ENCODE peak calls at places on chromosomes 7 and 10, in four cellular contexts. One of them, this sample, is unnamed.

GRCh38 chr7:114988755-114989154 is 66.9 kb downstream of the MDFIC start:
- DNase-seq in A549: peak; percentile 53
- DNase-seq in K562: no peak
- DNase-seq in HepG2: no peak
- DNase-seq in this sample: peak; percentile 83

GRCh38 chr10:96244354-96244753 is 27.0 kb downstream of the BLNK start:
- DNase-seq in A549: no peak
- DNase-seq in K562: no peak
- DNase-seq in HepG2: no peak
- DNase-seq in this sample: no peak

GRCh38 chr10:11341253-11341652 is 270.2 kb downstream of the USP6NL start:
- DNase-seq in A549: no peak
- DNase-seq in K562: no peak
- DNase-seq in HepG2: no peak
- DNase-seq in this sample: no peak

GRCh38 chr10:110859947-110860376 is 11.8 kb upstream of the PDCD4 start:
- DNase-seq in A549: no peak
- DNase-seq in K562: no peak
- DNase-seq in HepG2: no peak
- DNase-seq in this sample: peak; percentile 72

GRCh38 chr7:149753370-149754233 is 19.8 kb downstream of the ZNF467 start:
- DNase-seq in A549: peak; percentile 65
- DNase-seq in K562: peak; percentile 74
- DNase-seq in HepG2: peak; percentile 35
- DNase-seq in this sample: peak; percentile 25

GRCh38 chr7:80453699-80454340 is 58.0 kb downstream of the GNAT3 start:
- DNase-seq in A549: peak; percentile 40
- DNase-seq in K562: no peak
- DNase-seq in HepG2: peak; percentile 12
- DNase-seq in this sample: peak; percentile 56

GRCh38 chr7:139942686-139943085 is 113.6 kb downstream of the TBXAS1 start:
- DNase-seq in A549: no peak
- DNase-seq in K562: no peak
- DNase-seq in HepG2: no peak
- DNase-seq in this sample: peak; percentile 55

GRCh38 chr7:13826752-13827151 is 162.7 kb downstream of the ETV1 start:
- DNase-seq in A549: no peak
- DNase-seq in K562: no peak
- DNase-seq in HepG2: no peak
- DNase-seq in this sample: peak; percentile 86

GRCh38 chr10:123166618-123167017 is 12.4 kb downstream of the BUB3 start:
- DNase-seq in A549: no peak
- DNase-seq in K562: no peak
- DNase-seq in HepG2: no peak
- DNase-seq in this sample: no peak

GRCh38 chr10:9254353-9254752 is 1199.9 kb downstream of the GATA3 start:
- DNase-seq in A549: no peak
- DNase-seq in K562: no peak
- DNase-seq in HepG2: no peak
- DNase-seq in this sample: peak; percentile 64

GRCh38 chr7:119969763-119970162 is 303.2 kb upstream of the KCND2 start:
- DNase-seq in A549: no peak
- DNase-seq in K562: no peak
- DNase-seq in HepG2: no peak
- DNase-seq in this sample: no peak

GRCh38 chr10:98382691-98383101 is 32.3 kb downstream of the PYROXD2 start:
- DNase-seq in A549: no peak
- DNase-seq in K562: no peak
- DNase-seq in HepG2: no peak
- DNase-seq in this sample: peak; percentile 47

GRCh38 chr7:151405588-151405987 is 4.2 kb downstream of the WDR86 start:
- DNase-seq in A549: no peak
- DNase-seq in K562: no peak
- DNase-seq in HepG2: no peak
- DNase-seq in this sample: no peak

GRCh38 chr10:125625586-125625985 is 57.4 kb downstream of the TEX36 start:
- DNase-seq in A549: no peak
- DNase-seq in K562: no peak
- DNase-seq in HepG2: no peak
- DNase-seq in this sample: no peak

GRCh38 chr7:156656598-156656997 is 16.0 kb downstream of the RNF32 start:
- DNase-seq in A549: no peak
- DNase-seq in K562: no peak
- DNase-seq in HepG2: no peak
- DNase-seq in this sample: no peak

GRCh38 chr7:96997512-96998032 is 7.8 kb upstream of the DLX6 start:
- DNase-seq in A549: no peak
- DNase-seq in K562: no peak
- DNase-seq in HepG2: no peak
- DNase-seq in this sample: no peak

GRCh38 chr10:17222329-17222728 is 5.7 kb upstream of the VIM start:
- DNase-seq in A549: no peak
- DNase-seq in K562: no peak
- DNase-seq in HepG2: no peak
- DNase-seq in this sample: no peak

GRCh38 chr10:94412439-94412838 is 10.1 kb downstream of the TBC1D12 start:
- DNase-seq in A549: no peak
- DNase-seq in K562: no peak
- DNase-seq in HepG2: no peak
- DNase-seq in this sample: peak; percentile 68

GRCh38 chr10:98748298-98748697 is 301.6 kb upstream of the HPS1 start:
- DNase-seq in A549: peak; percentile 40
- DNase-seq in K562: peak; percentile 29
- DNase-seq in HepG2: peak; percentile 30
- DNase-seq in this sample: peak; percentile 38

GRCh38 chr10:60082341-60083038 is 176.1 kb upstream of the CCDC6 start:
- DNase-seq in A549: no peak
- DNase-seq in K562: no peak
- DNase-seq in HepG2: no peak
- DNase-seq in this sample: no peak

GRCh38 chr7:34718867-34719266 is 60.8 kb downstream of the NPSR1 start:
- DNase-seq in A549: no peak
- DNase-seq in K562: no peak
- DNase-seq in HepG2: no peak
- DNase-seq in this sample: no peak

GRCh38 chr7:55056577-55057480 is 38.0 kb downstream of the EGFR start:
- DNase-seq in A549: peak; percentile 93
- DNase-seq in K562: no peak
- DNase-seq in HepG2: no peak
- DNase-seq in this sample: no peak

GRCh38 chr10:8829592-8829991 is 775.1 kb downstream of the GATA3 start:
- DNase-seq in A549: peak; percentile 29
- DNase-seq in K562: no peak
- DNase-seq in HepG2: no peak
- DNase-seq in this sample: no peak

GRCh38 chr7:142790056-142790455 is 19.3 kb downstream of the PRSS2 start:
- DNase-seq in A549: no peak
- DNase-seq in K562: no peak
- DNase-seq in HepG2: no peak
- DNase-seq in this sample: no peak

GRCh38 chr7:69190738-69191137 is 407.5 kb upstream of the AUTS2 start:
- DNase-seq in A549: no peak
- DNase-seq in K562: no peak
- DNase-seq in HepG2: no peak
- DNase-seq in this sample: no peak

GRCh38 chr10:122237326-122237725 is 33.8 kb upstream of the BTBD16 start:
- DNase-seq in A549: no peak
- DNase-seq in K562: no peak
- DNase-seq in HepG2: no peak
- DNase-seq in this sample: no peak

GRCh38 chr7:143405158-143405557 is 3.5 kb downstream of the EPHA1 start:
- DNase-seq in A549: no peak
- DNase-seq in K562: no peak
- DNase-seq in HepG2: no peak
- DNase-seq in this sample: peak; percentile 60

GRCh38 chr7:46577394-46577793 is 656.3 kb upstream of the IGFBP3 start:
- DNase-seq in A549: no peak
- DNase-seq in K562: no peak
- DNase-seq in HepG2: no peak
- DNase-seq in this sample: no peak

GRCh38 chr7:79272066-79272669 is 181.3 kb downstream of the MAGI2 start:
- DNase-seq in A549: peak; percentile 63
- DNase-seq in K562: peak; percentile 22
- DNase-seq in HepG2: peak; percentile 30
- DNase-seq in this sample: peak; percentile 70

GRCh38 chr7:79293655-79294142 is 159.8 kb downstream of the MAGI2 start:
- DNase-seq in A549: peak; percentile 96
- DNase-seq in K562: no peak
- DNase-seq in HepG2: peak; percentile 86
- DNase-seq in this sample: peak; percentile 72

GRCh38 chr10:88642991-88643390 is 21.3 kb upstream of the LIPF start:
- DNase-seq in A549: peak; percentile 11
- DNase-seq in K562: no peak
- DNase-seq in HepG2: no peak
- DNase-seq in this sample: peak; percentile 60
- TF ChIP-seq MAZ in A549: no peak
- TF ChIP-seq MAZ in K562: no peak
- TF ChIP-seq MAZ in HepG2: no peak
- TF ChIP-seq MAZ in this sample: no peak

GRCh38 chr7:158076215-158076614 is 511.4 kb downstream of the PTPRN2 start:
- DNase-seq in A549: no peak
- DNase-seq in K562: no peak
- DNase-seq in HepG2: no peak
- DNase-seq in this sample: no peak

GRCh38 chr7:158073845-158074840 is 513.5 kb downstream of the PTPRN2 start:
- DNase-seq in A549: no peak
- DNase-seq in K562: no peak
- DNase-seq in HepG2: no peak
- DNase-seq in this sample: no peak

GRCh38 chr7:158076656-158077055 is 511.0 kb downstream of the PTPRN2 start:
- DNase-seq in A549: no peak
- DNase-seq in K562: no peak
- DNase-seq in HepG2: no peak
- DNase-seq in this sample: no peak

GRCh38 chr7:158075633-158076001 is 512.0 kb downstream of the PTPRN2 start:
- DNase-seq in A549: no peak
- DNase-seq in K562: no peak
- DNase-seq in HepG2: no peak
- DNase-seq in this sample: no peak

DNA sequence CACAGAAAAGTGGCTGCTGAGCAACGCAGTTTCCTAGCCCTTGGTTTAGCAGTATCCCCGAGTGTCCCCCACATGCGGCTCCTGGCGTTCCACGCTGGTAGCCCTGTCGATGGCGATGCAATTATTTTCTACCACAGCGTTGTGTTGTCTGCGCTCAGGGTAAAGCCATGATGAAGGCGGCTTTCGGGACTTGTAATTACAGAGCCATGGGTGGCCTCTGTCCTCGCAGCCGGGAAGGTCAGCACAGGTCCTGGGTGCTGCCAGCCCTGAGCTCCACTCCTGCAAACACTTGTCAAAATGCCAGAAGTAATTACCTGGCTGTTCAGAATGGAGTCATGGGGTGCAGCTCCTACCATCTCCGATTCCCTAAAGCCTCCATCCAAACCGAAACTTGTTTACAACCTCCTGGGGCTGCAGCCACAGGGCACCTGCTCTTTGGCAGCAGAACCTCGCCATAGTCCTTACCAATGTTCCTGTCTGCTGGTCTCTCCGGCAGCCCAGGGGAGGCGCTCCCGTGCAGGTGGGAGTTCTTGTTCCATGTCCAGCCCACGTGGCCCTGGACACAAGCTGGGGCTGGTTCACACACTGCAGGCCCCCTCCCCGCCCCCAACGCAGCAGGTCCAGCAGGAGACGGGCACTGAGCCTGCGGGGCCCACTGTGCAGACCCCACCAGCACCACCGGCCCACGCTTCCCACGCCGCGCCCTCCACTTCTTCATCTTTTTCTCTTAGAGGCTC is 512.6 kb downstream of the PTPRN2 start:
- DNase-seq in A549: no peak
- DNase-seq in K562: no peak
- DNase-seq in HepG2: no peak
- DNase-seq in this sample: no peak
- TF ChIP-seq MAZ in A549: no peak
- TF ChIP-seq MAZ in K562: no peak
- TF ChIP-seq MAZ in HepG2: no peak
- TF ChIP-seq MAZ in this sample: no peak

DNA sequence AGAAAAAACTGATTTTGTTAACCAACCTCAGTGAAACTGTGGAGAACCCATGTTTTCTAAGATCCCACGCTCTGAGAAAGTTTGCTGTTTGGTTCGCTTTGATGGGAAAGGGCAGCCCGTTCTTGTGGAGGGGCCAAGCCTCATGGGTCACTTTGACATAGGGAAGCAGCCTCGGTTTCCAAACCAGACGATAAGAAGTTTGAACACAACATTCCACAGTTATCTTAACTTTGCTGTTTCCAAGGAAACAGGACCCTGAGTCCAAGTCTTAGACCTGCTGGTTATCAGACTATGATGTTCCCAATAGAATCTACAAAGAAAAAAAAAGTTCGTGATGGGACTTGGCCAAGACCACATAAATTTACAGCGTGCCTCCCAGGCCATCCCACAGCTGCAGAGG is 182.3 kb downstream of the NRP1 start:
- DNase-seq in A549: no peak
- DNase-seq in K562: no peak
- DNase-seq in HepG2: no peak
- DNase-seq in this sample: no peak
- TF ChIP-seq MAZ in A549: no peak
- TF ChIP-seq MAZ in K562: no peak
- TF ChIP-seq MAZ in HepG2: no peak
- TF ChIP-seq MAZ in this sample: no peak

GRCh38 chr7:41103331-41103730 is 599.6 kb downstream of the INHBA start:
- DNase-seq in A549: no peak
- DNase-seq in K562: no peak
- DNase-seq in HepG2: no peak
- DNase-seq in this sample: peak; percentile 77
- TF ChIP-seq MAZ in A549: no peak
- TF ChIP-seq MAZ in K562: no peak
- TF ChIP-seq MAZ in HepG2: no peak
- TF ChIP-seq MAZ in this sample: no peak

DNA sequence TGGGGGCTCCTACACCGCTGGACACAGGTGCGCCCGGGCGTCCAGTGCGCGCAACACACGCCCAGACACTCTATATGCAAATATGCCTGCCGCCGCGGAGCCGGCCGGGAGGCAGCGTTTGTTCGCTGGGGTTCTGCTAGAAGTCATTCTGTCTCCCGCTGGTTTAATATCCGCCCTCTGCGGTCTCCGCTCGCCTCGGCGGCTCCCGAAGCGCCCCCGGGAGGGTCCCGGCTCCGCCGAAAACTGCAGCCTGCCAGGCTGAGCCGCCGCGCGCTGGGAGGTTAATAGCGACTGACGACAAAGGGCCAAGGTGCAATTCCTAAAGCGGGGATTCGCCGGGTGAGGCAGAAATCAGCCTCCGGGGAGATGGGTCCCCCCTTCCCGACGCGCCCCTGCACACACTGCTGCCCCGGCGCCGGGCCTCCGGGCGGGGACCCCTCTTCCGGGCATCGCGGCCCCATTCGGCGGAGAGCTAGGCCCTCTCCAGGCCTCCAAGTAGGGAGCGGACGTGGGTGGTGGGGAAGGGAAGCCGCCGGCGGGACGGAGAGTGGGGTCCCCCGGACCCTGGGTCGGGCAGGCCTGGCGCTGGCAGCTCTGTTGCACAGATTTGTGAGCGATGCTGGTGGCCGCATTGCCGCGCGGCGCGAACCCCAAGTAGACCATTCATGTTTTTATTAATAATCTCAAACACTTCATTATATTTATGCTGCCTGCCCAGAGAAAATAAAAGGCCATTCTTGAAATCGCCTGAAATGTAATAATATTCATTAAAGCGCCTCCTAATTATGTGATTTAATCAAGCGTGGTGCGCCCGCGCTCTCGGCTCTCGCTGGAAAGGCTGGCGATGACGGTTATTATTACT is 9.1 kb downstream of the EN2 start:
- DNase-seq in A549: no peak
- DNase-seq in K562: no peak
- DNase-seq in HepG2: peak; percentile 5
- DNase-seq in this sample: no peak
- TF ChIP-seq MAZ in A549: no peak
- TF ChIP-seq MAZ in K562: no peak
- TF ChIP-seq MAZ in HepG2: no peak
- TF ChIP-seq MAZ in this sample: no peak